ENCODE peak calls at places on chromosomes 11 and 22, in nine cellular contexts. I, D, W, H, R, E, V, K and Z are unnamed samples.
A peak's percentile ranks its signal among the peaks of the same experiment; 100 is the strongest.

GRCh38 chr11:7571640-7572000 is 57.8 kb downstream of the PPFIBP2 start:
- DNase-seq in I (peak; percentile 64), D (peak; percentile 76), W (peak; percentile 75), H (peak; percentile 79), R (peak; percentile 43), E (no peak), V (peak; percentile 86), K (peak; percentile 51), Z (peak; percentile 81)

GRCh38 chr11:617248-617911 is 1.6 kb upstream of the IRF7 start:
- DNase-seq in I (no peak), D (no peak), W (no peak), H (no peak), R (no peak), E (no peak), V (no peak), K (no peak), Z (no peak)

GRCh38 chr22:29780781-29781676 is 13.9 kb downstream of the UQCR10 start:
- DNase-seq in I (no peak), D (peak; percentile 56), W (peak; percentile 52), H (no peak), R (no peak), E (no peak), V (no peak), K (no peak), Z (peak; percentile 29)

GRCh38 chr22:49140921-49141680 is 686.6 kb downstream of the BRD1 start:
- DNase-seq in I (no peak), D (no peak), W (no peak), H (no peak), R (no peak), E (no peak), V (no peak), K (no peak), Z (no peak)

GRCh38 chr11:66745356-66746235 is 16.6 kb upstream of the SPTBN2 start:
- DNase-seq in I (no peak), D (no peak), W (no peak), H (peak; percentile 49), R (no peak), E (no peak), V (peak; percentile 37), K (no peak), Z (peak; percentile 53)

GRCh38 chr22:32199341-32199740 is 5.5 kb downstream of the RFPL2 start:
- DNase-seq in I (no peak), D (no peak), W (no peak), H (no peak), R (no peak), E (no peak), V (no peak), K (no peak), Z (no peak)

GRCh38 chr11:134687548-134687947 is 275.5 kb upstream of the B3GAT1 start:
- DNase-seq in I (no peak), D (no peak), W (no peak), H (no peak), R (no peak), E (no peak), V (no peak), K (no peak), Z (no peak)

GRCh38 chr11:86449993-86450629 is 75.4 kb downstream of the CCDC81 start:
- DNase-seq in I (no peak), D (no peak), W (no peak), H (no peak), R (no peak), E (no peak), V (no peak), K (no peak), Z (no peak)

DNA sequence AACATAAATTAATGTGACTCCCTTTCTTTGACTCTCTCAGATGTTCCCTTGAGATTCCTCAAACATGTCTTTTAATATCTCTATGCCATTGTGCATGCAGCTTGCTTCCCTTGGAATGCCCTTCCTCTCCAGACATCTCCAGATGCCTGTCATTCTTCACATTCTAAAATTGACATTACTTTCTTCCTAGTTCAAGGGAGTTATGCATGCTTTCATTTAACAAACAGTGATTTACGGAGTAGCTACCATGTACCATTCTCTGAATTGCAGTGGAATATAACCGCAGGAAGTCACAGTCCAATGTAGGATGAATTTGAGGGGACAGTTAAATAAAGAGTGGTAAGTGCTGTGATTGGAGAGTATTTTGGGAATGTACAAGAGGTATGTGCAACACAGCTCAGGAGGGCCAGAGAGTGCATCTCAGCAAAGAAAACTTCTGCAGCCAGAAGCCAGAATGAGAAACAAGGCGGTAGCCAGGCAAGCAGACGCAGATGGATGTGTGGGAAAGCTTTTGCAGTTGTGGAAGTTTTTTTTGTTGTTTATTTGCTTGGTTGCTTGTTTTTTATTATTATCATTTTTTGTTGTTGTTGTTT is 18.7 kb downstream of the MMP10 start:
- DNase-seq in I (no peak), D (no peak), W (no peak), H (no peak), R (no peak), E (no peak), V (no peak), K (no peak), Z (no peak)
- H3K27me3 ChIP-seq in I (peaks cover 6% of the 10 kb centered on the region), D (no peaks in the 10 kb centered on the region), W (no peaks in the 10 kb centered on the region), H (no peaks in the 10 kb centered on the region), R (no peaks in the 10 kb centered on the region), E (peaks cover 4% of the 10 kb centered on the region), V (no peaks in the 10 kb centered on the region), K (no peaks in the 10 kb centered on the region), Z (no peaks in the 10 kb centered on the region)

GRCh38 chr11:65505434-65506315 is 6.8 kb downstream of the MALAT1 start:
- DNase-seq in I (no peak), D (no peak), W (peak; percentile 58), H (no peak), R (no peak), E (no peak), V (peak; percentile 40), K (no peak), Z (no peak)
- H3K4me3 ChIP-seq in I (peak overlapping the region; percentile 88), D (peak overlapping the region; percentile 93), W (peak overlapping the region; percentile 74), H (peak overlapping the region; percentile 85), R (peak overlapping the region; percentile 97), E (peak overlapping the region; percentile 99), V (peak overlapping the region; percentile 2), K (peak overlapping the region; percentile 10), Z (peak overlapping the region; percentile 60)

GRCh38 chr22:19398206-19398605 is 33.3 kb downstream of the HIRA start:
- DNase-seq in I (no peak), D (no peak), W (peak; percentile 15), H (no peak), R (no peak), E (no peak), V (no peak), K (no peak), Z (no peak)

GRCh38 chr22:19396561-19396933 is 35.0 kb downstream of the HIRA start:
- DNase-seq in I (no peak), D (no peak), W (no peak), H (no peak), R (no peak), E (no peak), V (no peak), K (no peak), Z (no peak)

GRCh38 chr22:19396934-19397728 is 34.4 kb downstream of the HIRA start:
- DNase-seq in I (no peak), D (no peak), W (no peak), H (no peak), R (no peak), E (no peak), V (no peak), K (no peak), Z (no peak)

GRCh38 chr22:19397729-19398094 is 33.8 kb downstream of the HIRA start:
- DNase-seq in I (no peak), D (no peak), W (no peak), H (no peak), R (no peak), E (no peak), V (no peak), K (no peak), Z (no peak)

GRCh38 chr22:19398680-19399079 is 32.9 kb downstream of the HIRA start:
- DNase-seq in I (no peak), D (no peak), W (no peak), H (no peak), R (no peak), E (no peak), V (no peak), K (no peak), Z (no peak)
- H3K4me1 ChIP-seq in I (peaks cover 4% of the 10 kb centered on the region), D (no peaks in the 10 kb centered on the region), W (no peaks in the 10 kb centered on the region), H (no peaks in the 10 kb centered on the region), R (no peaks in the 10 kb centered on the region), E (no peaks in the 10 kb centered on the region), V (no peaks in the 10 kb centered on the region), K (no peaks in the 10 kb centered on the region), Z (no peaks in the 10 kb centered on the region)

GRCh38 chr11:3982431-3982830 is 112.2 kb upstream of the RRM1 start:
- DNase-seq in I (no peak), D (no peak), W (no peak), H (no peak), R (no peak), E (no peak), V (no peak), K (no peak), Z (no peak)
- H3K27me3 ChIP-seq in I (no peaks in the 10 kb centered on the region), D (no peaks in the 10 kb centered on the region), W (no peaks in the 10 kb centered on the region), H (no peaks in the 10 kb centered on the region), R (no peaks in the 10 kb centered on the region), E (no peaks in the 10 kb centered on the region), V (no peaks in the 10 kb centered on the region), K (no peaks in the 10 kb centered on the region), Z (no peaks in the 10 kb centered on the region)

DNA sequence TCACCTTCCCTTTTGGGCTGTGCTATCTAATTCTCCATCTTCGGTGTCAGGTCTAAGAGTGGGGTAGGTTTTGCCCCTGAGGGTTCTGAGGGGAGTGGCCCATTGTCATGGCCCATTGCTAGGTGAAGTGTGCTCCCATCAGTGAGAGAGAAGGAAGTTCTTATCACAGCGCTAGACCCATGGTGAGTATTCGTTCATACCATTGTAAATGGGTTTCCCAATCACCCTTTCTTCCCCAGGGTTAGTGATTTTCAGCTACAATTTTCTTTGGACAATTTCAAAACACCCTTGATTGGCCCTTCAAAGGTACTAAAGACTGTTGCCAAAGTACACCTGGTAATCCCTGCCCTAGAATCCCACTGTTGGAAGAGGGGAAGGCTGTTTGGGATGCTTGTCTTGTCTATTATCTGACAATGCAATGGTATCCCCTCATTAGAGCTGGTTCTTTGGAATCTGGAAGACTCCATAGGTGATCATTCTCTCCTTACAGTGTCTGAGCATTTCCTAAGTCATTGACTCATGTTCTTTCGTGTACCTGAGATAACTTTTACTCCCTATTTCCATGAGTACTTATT is 20.2 kb downstream of the MPEG1 start:
- DNase-seq in I (no peak), D (no peak), W (no peak), H (no peak), R (no peak), E (no peak), V (no peak), K (no peak), Z (no peak)
- H3K4me3 ChIP-seq in I (no peak overlapping the region), D (no peak overlapping the region), W (no peak overlapping the region), H (no peak overlapping the region), R (no peak overlapping the region), E (no peak overlapping the region), V (no peak overlapping the region), K (no peak overlapping the region), Z (no peak overlapping the region)